ENCODE peak calls at places on chromosome 6, in four cellular contexts. One of them, this sample, is unnamed.

GRCh38 chr6:126377594-126378153 is 37.8 kb downstream of the CENPW start:
- DNase-seq in AG04450: no peak
- DNase-seq in mammary epithelial cell: no peak
- DNase-seq in breast epithelium: no peak
- DNase-seq in this sample: no peak

GRCh38 chr6:43773050-43773956 is 3.3 kb downstream of the VEGFA start:
- DNase-seq in breast epithelium: no peak
- DNase-seq in AG04450: no peak
- DNase-seq in mammary epithelial cell: peak; percentile 62
- DNase-seq in this sample: peak; percentile 43

GRCh38 chr6:96631248-96631647 is 68.3 kb downstream of the FHL5 start:
- DNase-seq in breast epithelium: no peak
- DNase-seq in mammary epithelial cell: peak; percentile 2
- DNase-seq in AG04450: no peak
- DNase-seq in this sample: no peak

GRCh38 chr6:129317931-129318820 is 391.8 kb downstream of the ARHGAP18 start:
- DNase-seq in mammary epithelial cell: peak; percentile 16
- DNase-seq in breast epithelium: no peak
- DNase-seq in AG04450: no peak
- DNase-seq in this sample: no peak

GRCh38 chr6:125019873-125020272 is 57.6 kb downstream of the RNF217 start:
- DNase-seq in breast epithelium: no peak
- DNase-seq in mammary epithelial cell: no peak
- DNase-seq in AG04450: no peak
- DNase-seq in this sample: no peak

GRCh38 chr6:15879372-15880261 is 216.8 kb upstream of the DTNBP1 start:
- DNase-seq in mammary epithelial cell: no peak
- DNase-seq in AG04450: no peak
- DNase-seq in breast epithelium: no peak
- DNase-seq in this sample: peak; percentile 55

GRCh38 chr6:21987501-21987957 is 309.3 kb downstream of the PRL start:
- DNase-seq in breast epithelium: peak; percentile 55
- DNase-seq in AG04450: peak; percentile 86
- DNase-seq in mammary epithelial cell: peak; percentile 78
- DNase-seq in this sample: no peak

GRCh38 chr6:33017694-33018353 is 8.4 kb upstream of the HLA-DOA start:
- DNase-seq in AG04450: no peak
- DNase-seq in mammary epithelial cell: no peak
- DNase-seq in breast epithelium: no peak
- DNase-seq in this sample: no peak

GRCh38 chr6:89050697-89051096 is 29.9 kb upstream of the PNRC1 start:
- DNase-seq in breast epithelium: no peak
- DNase-seq in AG04450: no peak
- DNase-seq in mammary epithelial cell: no peak
- DNase-seq in this sample: no peak

GRCh38 chr6:12356983-12357972 is 67.1 kb downstream of the EDN1 start:
- DNase-seq in breast epithelium: no peak
- DNase-seq in AG04450: no peak
- DNase-seq in mammary epithelial cell: peak; percentile 43
- DNase-seq in this sample: no peak

GRCh38 chr6:155221086-155221485 is 42.7 kb upstream of the CLDN20 start:
- DNase-seq in mammary epithelial cell: no peak
- DNase-seq in AG04450: no peak
- DNase-seq in breast epithelium: no peak
- DNase-seq in this sample: no peak

GRCh38 chr6:113723182-113723581 is 134.0 kb upstream of the MARCKS start:
- DNase-seq in breast epithelium: no peak
- DNase-seq in mammary epithelial cell: no peak
- DNase-seq in AG04450: no peak
- DNase-seq in this sample: no peak

DNA sequence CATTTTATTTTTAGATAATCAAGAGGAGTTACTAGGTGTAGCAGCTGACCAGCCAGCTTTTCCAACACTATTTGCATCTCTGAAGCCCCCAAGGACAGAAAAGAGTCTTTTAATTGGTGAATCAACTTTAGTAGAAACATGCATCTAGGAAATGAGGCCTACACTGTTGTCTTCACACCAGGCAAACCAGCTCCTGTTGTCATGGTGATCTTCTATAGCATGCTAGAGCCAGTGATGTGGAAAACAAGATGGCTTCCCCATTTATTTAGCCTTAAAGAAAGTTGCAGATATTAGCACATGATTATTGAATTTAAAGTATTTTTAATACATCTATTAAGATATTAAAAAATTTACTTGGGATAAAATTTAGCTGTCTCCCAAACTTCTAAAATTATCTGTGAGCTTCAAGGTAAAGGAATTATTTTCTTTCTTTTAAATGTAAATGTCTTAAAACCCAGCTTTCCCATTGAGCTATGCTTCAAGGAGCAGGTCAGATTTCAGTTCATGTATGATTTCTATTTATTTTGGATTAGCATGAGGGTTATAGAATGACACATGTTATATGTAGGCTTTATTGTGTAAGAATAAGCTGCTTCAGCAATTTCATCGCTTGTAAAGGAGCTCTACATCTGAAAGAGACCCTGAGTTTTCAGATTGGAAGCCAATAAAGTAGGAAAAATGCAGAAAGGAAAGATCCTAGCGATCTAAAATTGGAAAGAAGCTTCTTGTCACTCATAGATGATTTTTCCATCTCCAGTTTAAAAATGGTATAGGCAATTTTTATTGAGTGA is 564.9 kb upstream of the CITED2 start:
- DNase-seq in breast epithelium: no peak
- DNase-seq in mammary epithelial cell: no peak
- DNase-seq in AG04450: no peak
- DNase-seq in this sample: no peak
- H3K27ac ChIP-seq in breast epithelium: no peak overlapping the region
- H3K27ac ChIP-seq in mammary epithelial cell: no peak overlapping the region
- H3K27ac ChIP-seq in AG04450: no peak overlapping the region
- H3K27ac ChIP-seq in this sample: no peak overlapping the region

GRCh38 chr6:116779569-116780164 is 14.1 kb upstream of the FAM162B start:
- DNase-seq in breast epithelium: no peak
- DNase-seq in mammary epithelial cell: no peak
- DNase-seq in AG04450: no peak
- DNase-seq in this sample: no peak
- TF ChIP-seq CTCF in breast epithelium: no peak
- TF ChIP-seq CTCF in mammary epithelial cell: peak; percentile 31
- TF ChIP-seq CTCF in AG04450: peak; percentile 50
- TF ChIP-seq CTCF in this sample: peak; percentile 38

GRCh38 chr6:31178143-31179041 is 7.9 kb upstream of the POU5F1 start:
- DNase-seq in AG04450: no peak
- DNase-seq in breast epithelium: no peak
- DNase-seq in mammary epithelial cell: no peak
- DNase-seq in this sample: no peak
- H3K4me3 ChIP-seq in AG04450: no peak overlapping the region
- H3K4me3 ChIP-seq in breast epithelium: no peak overlapping the region
- H3K4me3 ChIP-seq in mammary epithelial cell: no peak overlapping the region
- H3K4me3 ChIP-seq in this sample: no peak overlapping the region

GRCh38 chr6:56539503-56540105 is 103.1 kb downstream of the DST start:
- DNase-seq in mammary epithelial cell: no peak
- DNase-seq in breast epithelium: no peak
- DNase-seq in AG04450: no peak
- DNase-seq in this sample: no peak
- H3K27ac ChIP-seq in mammary epithelial cell: peak overlapping the region; percentile 96
- H3K27ac ChIP-seq in breast epithelium: peak overlapping the region; percentile 95
- H3K27ac ChIP-seq in AG04450: no peak overlapping the region
- H3K27ac ChIP-seq in this sample: no peak overlapping the region

GRCh38 chr6:41695825-41696224 is 39.6 kb downstream of the TFEB start:
- DNase-seq in AG04450: no peak
- DNase-seq in mammary epithelial cell: no peak
- DNase-seq in breast epithelium: no peak
- DNase-seq in this sample: no peak
- TF ChIP-seq CTCF in AG04450: no peak
- TF ChIP-seq CTCF in mammary epithelial cell: no peak
- TF ChIP-seq CTCF in breast epithelium: no peak
- TF ChIP-seq CTCF in this sample: no peak